ENCODE peak calls at places on chromosomes 3 and 15, in four cellular contexts. M is body of pancreas, J is brain microvascular endothelial cell, W is kidney. Q is an unnamed sample. For H3K36me3, the result is how much of the 10 kb centered on the place peaks cover.

GRCh38 chr3:30289324-30289723 is 317.1 kb upstream of the TGFBR2 start:
- DNase-seq in M (no peak), J (no peak), W (no peak), Q (no peak)

GRCh38 chr3:69282191-69282590 is 103.7 kb downstream of the FRMD4B start:
- DNase-seq in M (no peak), J (no peak), W (no peak), Q (no peak)

GRCh38 chr3:43670635-43671522 is 19.9 kb upstream of the ABHD5 start:
- DNase-seq in M (no peak), W (no peak), J (no peak), Q (no peak)

GRCh38 chr3:46947981-46948791 is 28.4 kb downstream of the CCDC12 start:
- DNase-seq in J (peak), M (peak), W (peak), Q (peak)

GRCh38 chr3:58609990-58610389 is 32.8 kb upstream of the FAM107A start:
- DNase-seq in W (no peak), M (no peak), J (no peak), Q (no peak)

GRCh38 chr3:47016934-47017435 is 37.5 kb downstream of the NBEAL2 start:
- DNase-seq in J (peak), W (no peak), M (no peak), Q (no peak)

GRCh38 chr15:93168913-93169312 is 79.9 kb upstream of the RGMA start:
- DNase-seq in M (no peak), J (peak), W (no peak), Q (no peak)

GRCh38 chr15:30885814-30886213 is 17.9 kb upstream of the FAN1 start:
- DNase-seq in J (no peak), M (no peak), W (no peak), Q (no peak)

GRCh38 chr15:29825205-29825604 is 2.9 kb upstream of the TJP1 start:
- DNase-seq in W (no peak), M (no peak), J (no peak), Q (no peak)

GRCh38 chr3:10137178-10137577 is 4.4 kb upstream of the VHL start:
- DNase-seq in W (no peak), M (no peak), J (no peak), Q (no peak)

GRCh38 chr3:124771083-124771445 is 40.8 kb downstream of the UMPS start:
- DNase-seq in J (no peak), W (no peak), M (no peak), Q (no peak)

GRCh38 chr3:73459711-73460110 is 165.0 kb downstream of the PDZRN3 start:
- DNase-seq in J (no peak), M (no peak), W (no peak), Q (no peak)

GRCh38 chr3:2510746-2511145 is 412.1 kb downstream of the CNTN4 start:
- DNase-seq in M (no peak), J (no peak), W (no peak), Q (no peak)

GRCh38 chr3:133037440-133037839 is 751 bp upstream of the TMEM108 start:
- DNase-seq in M (no peak), W (no peak), J (no peak), Q (no peak)

GRCh38 chr3:104992618-104993017 is 374.1 kb upstream of the ALCAM start:
- DNase-seq in W (no peak), J (no peak), M (no peak), Q (no peak)

GRCh38 chr3:104989878-104990277 is 376.8 kb upstream of the ALCAM start:
- DNase-seq in J (no peak), M (no peak), W (no peak), Q (no peak)

GRCh38 chr3:104988491-104988890 is 378.2 kb upstream of the ALCAM start:
- DNase-seq in W (no peak), M (no peak), J (no peak), Q (no peak)

GRCh38 chr3:104990758-104991157 is 376.0 kb upstream of the ALCAM start:
- DNase-seq in W (no peak), M (no peak), J (no peak), Q (no peak)

DNA sequence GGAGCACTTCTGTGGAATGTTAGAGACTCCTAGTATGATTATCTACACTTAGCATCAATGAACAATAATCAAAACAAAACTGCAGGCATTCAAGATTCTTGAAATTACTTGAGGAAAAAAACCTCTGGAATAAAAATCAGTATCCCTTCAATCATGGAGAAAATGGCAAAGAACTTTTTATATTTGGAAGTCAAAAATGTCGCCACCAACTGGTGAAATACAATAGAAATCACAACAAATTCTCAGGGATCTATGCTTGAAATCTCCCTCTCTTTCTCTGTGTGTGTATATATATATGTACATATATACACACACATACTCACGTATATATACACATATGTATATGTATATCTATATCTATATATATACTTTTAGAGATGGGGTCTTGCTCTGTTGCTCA is 378.9 kb upstream of the ALCAM start:
- DNase-seq in W (no peak), M (no peak), J (no peak), Q (no peak)
- TF ChIP-seq CTCF in W (no peak), M (no peak), J (peak), Q (no peak)

GRCh38 chr15:63226155-63226883 is 36.9 kb downstream of the RAB8B start:
- DNase-seq in J (no peak), M (no peak), W (no peak), Q (no peak)

GRCh38 chr15:63231206-63231605 is 41.8 kb downstream of the RAB8B start:
- DNase-seq in J (no peak), W (no peak), M (no peak), Q (no peak)

GRCh38 chr15:63226966-63227401 is 37.6 kb downstream of the RAB8B start:
- DNase-seq in M (no peak), J (no peak), W (no peak), Q (no peak)

GRCh38 chr15:63231717-63232116 is 42.3 kb downstream of the RAB8B start:
- DNase-seq in M (no peak), W (no peak), J (no peak), Q (no peak)

GRCh38 chr15:63227689-63228088 is 38.3 kb downstream of the RAB8B start:
- DNase-seq in M (no peak), J (no peak), W (no peak), Q (no peak)
- H3K36me3 ChIP-seq in M (under half), J (under half), W (under half), Q (under half)

GRCh38 chr3:113878403-113878802 is 39.8 kb downstream of the GRAMD1C start:
- DNase-seq in M (no peak), J (no peak), W (no peak), Q (no peak)
- TF ChIP-seq CTCF in M (no peak), J (no peak), W (no peak), Q (no peak)

GRCh38 chr3:155190686-155191085 is 102.8 kb downstream of the STRIT1 start:
- DNase-seq in J (no peak), W (no peak), M (no peak), Q (no peak)

GRCh38 chr3:155192957-155193746 is 100.3 kb downstream of the STRIT1 start:
- DNase-seq in M (no peak), W (no peak), J (no peak), Q (no peak)

GRCh38 chr3:155188036-155188435 is 105.4 kb downstream of the STRIT1 start:
- DNase-seq in W (no peak), J (no peak), M (no peak), Q (no peak)

GRCh38 chr3:155185623-155186022 is 105.5 kb downstream of the MME start:
- DNase-seq in J (no peak), W (no peak), M (no peak), Q (no peak)

DNA sequence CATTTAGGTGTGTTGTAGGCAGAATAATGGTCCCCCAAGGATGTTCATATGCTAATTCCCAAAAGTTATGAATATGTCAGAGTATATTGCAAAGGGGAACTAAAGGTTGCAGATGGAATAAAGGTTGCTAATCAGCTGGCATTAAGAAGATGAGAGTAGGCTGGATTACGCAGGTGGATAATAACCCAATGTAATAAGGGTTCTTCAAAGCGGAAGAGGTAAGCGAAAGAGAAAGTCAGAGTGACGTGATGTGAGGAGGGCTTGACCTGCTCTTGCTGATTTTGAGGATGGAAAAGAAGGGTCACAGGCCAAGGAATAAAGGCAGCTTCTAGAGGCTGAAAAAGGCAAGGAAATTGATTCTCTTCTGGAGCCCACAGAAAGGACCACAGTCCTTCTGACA is 104.0 kb downstream of the STRIT1 start:
- DNase-seq in J (no peak), W (no peak), M (no peak), Q (no peak)
- H3K36me3 ChIP-seq in J (under half), W (under half), M (under half), Q (under half)

GRCh38 chr3:37545479-37545878 is 316.2 kb upstream of the CTDSPL start:
- DNase-seq in M (no peak), W (no peak), J (no peak), Q (no peak)

GRCh38 chr3:37544869-37545352 is 316.8 kb upstream of the CTDSPL start:
- DNase-seq in M (no peak), J (no peak), W (no peak), Q (no peak)

GRCh38 chr3:37543692-37544091 is 318.0 kb upstream of the CTDSPL start:
- DNase-seq in W (no peak), J (no peak), M (no peak), Q (no peak)

GRCh38 chr3:37544105-37544504 is 317.6 kb upstream of the CTDSPL start:
- DNase-seq in J (no peak), M (no peak), W (no peak), Q (no peak)

DNA sequence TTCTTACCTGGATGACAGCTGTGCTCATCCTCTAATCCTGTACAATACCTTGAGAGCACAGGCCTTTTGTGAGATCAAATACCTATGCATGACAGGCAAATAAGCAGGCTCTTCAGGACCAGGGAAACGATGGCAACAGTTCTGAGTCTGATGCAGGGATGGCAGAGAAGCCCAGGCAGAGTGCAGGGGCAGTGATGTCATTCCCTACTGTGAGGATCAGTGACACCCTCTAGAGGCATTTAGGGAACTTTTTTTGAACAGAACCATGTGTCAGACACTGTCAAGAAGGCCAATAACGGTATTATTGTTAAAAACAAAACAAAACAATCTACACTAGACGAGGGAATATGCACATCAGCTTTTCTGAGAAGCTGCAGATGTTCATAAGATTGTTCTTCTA is 314.8 kb upstream of the CTDSPL start:
- DNase-seq in J (peak), W (no peak), M (no peak), Q (peak)
- TF ChIP-seq CTCF in J (no peak), W (peak), M (no peak), Q (no peak)

DNA sequence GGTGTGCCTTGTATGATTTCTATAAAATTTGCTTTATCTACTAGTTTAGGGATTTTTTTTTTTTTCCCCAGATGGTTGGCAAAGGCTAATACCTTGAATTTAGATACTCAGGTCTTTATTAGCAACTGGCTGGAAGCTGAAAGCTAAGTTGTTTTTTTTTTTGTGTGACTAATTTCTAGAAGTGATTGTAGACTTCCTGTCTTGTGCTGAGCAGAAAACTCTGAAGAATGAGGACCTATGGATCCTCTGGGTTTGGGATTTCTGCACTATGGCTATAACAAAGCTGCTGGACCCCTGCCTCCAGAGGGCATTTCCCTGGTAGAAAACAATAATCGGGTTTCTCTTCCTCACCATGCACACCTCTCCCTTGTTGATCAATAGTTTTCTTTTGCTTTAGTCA is 10.0 kb downstream of the ARIH2 start:
- DNase-seq in J (no peak), W (no peak), M (no peak), Q (no peak)
- H3K36me3 ChIP-seq in J (under half), W (under half), M (under half), Q (under half)

DNA sequence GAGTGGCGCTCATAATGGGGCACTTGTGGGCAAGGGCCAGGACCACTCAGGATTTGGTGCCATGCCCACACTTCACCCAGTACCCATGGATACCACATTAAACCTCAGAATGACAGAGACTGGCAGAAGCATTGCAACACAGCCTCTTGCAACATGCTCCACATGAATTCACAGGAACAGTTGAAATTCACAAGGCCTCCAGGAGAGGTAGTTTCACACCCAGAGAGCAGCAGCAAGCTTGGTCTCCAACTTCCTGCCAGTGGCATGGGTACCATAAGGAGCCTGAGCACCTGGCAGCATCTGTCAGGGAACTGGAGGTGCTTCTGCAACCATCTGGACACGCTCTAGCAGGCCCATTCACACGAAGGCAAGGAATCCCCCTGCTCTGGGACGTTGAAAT is 101.0 kb downstream of the OSBPL10 start:
- DNase-seq in W (no peak), J (no peak), M (no peak), Q (peak)
- TF ChIP-seq CTCF in W (peak), J (peak), M (no peak), Q (no peak)

GRCh38 chr15:100206643-100207042 is 135.1 kb downstream of the ADAMTS17 start:
- DNase-seq in W (no peak), J (no peak), M (no peak), Q (no peak)

GRCh38 chr15:100205549-100206295 is 136.1 kb downstream of the ADAMTS17 start:
- DNase-seq in M (no peak), W (peak), J (no peak), Q (no peak)

GRCh38 chr15:100204771-100205170 is 137.0 kb downstream of the ADAMTS17 start:
- DNase-seq in J (no peak), W (no peak), M (no peak), Q (no peak)

GRCh38 chr15:100202309-100202943 is 139.3 kb downstream of the ADAMTS17 start:
- DNase-seq in W (no peak), M (peak), J (no peak), Q (peak)

DNA sequence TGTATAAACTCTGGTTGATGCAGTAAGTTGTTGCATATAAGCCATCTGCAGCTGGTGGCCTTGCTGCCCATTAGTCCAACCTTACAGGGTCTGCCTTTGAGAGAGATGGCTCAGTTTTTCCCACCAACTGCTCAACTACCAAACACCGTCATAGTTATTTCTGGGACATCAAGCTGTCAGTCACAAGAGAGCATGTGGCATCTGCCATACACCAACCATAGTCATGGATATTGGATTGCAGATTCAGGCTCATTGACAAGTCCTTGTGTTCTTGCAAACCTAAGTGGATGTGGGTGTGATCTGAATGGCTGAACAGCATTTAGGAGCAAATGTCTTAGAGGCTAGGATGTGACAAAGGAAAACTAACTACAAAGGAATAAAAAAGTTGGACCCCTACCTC is 137.6 kb downstream of the ADAMTS17 start:
- DNase-seq in M (no peak), J (no peak), W (no peak), Q (no peak)
- H3K36me3 ChIP-seq in M (under half), J (under half), W (under half), Q (under half)

Q was measured in Caco-2.